ENCODE peak calls at places on chromosomes 13 and 19, in five cellular contexts. P, H, B, N and C are unnamed samples.

GRCh38 chr19:897442-898039 is 4.3 kb downstream of the RNU6-9 start:
- DNase-seq in P (no peak), H (no peak), B (no peak), N (peak; percentile 69), C (no peak)

GRCh38 chr19:17751103-17751911 is at the start of gene FCHO1:
- DNase-seq in P (peak; percentile 78), H (no peak), B (peak; percentile 45), N (no peak), C (no peak)

GRCh38 chr13:34730966-34731365 is 211.1 kb upstream of the NBEA start:
- DNase-seq in P (no peak), H (no peak), B (no peak), N (no peak), C (no peak)

GRCh38 chr19:41935781-41936415 is 7.6 kb upstream of the ERFL start:
- DNase-seq in P (no peak), H (no peak), B (no peak), N (no peak), C (no peak)

GRCh38 chr13:30065181-30065580 is 214.8 kb upstream of the UBL3 start:
- DNase-seq in P (no peak), H (no peak), B (no peak), N (no peak), C (no peak)

GRCh38 chr19:13761423-13761822 is 2.9 kb upstream of the MRI1 start:
- DNase-seq in P (no peak), H (no peak), B (no peak), N (no peak), C (no peak)

GRCh38 chr13:31591834-31592233 is 147.5 kb upstream of the RXFP2 start:
- DNase-seq in P (no peak), H (no peak), B (no peak), N (no peak), C (no peak)

GRCh38 chr13:95564948-95565347 is 12.4 kb downstream of the CLDN10 start:
- DNase-seq in P (no peak), H (no peak), B (no peak), N (no peak), C (no peak)

GRCh38 chr13:20780318-20780717 is 6.6 kb upstream of the EEF1AKMT1 start:
- DNase-seq in P (no peak), H (no peak), B (no peak), N (no peak), C (no peak)

GRCh38 chr19:21158523-21159135 is 16.8 kb downstream of the ZNF431 start:
- DNase-seq in P (no peak), H (no peak), B (no peak), N (no peak), C (no peak)

GRCh38 chr13:66305960-66306617 is 924.0 kb downstream of the PCDH9 start:
- DNase-seq in P (no peak), H (no peak), B (no peak), N (no peak), C (no peak)

GRCh38 chr13:73210218-73210883 is 151.5 kb downstream of the KLF5 start:
- DNase-seq in P (no peak), H (peak; percentile 71), B (peak; percentile 82), N (no peak), C (no peak)

GRCh38 chr13:26923824-26924605 is 163.4 kb upstream of the GPR12 start:
- DNase-seq in P (no peak), H (no peak), B (no peak), N (no peak), C (no peak)

GRCh38 chr19:39145180-39145953 is 19.8 kb downstream of the PAK4 start:
- DNase-seq in P (no peak), H (no peak), B (peak; percentile 86), N (no peak), C (no peak)

GRCh38 chr13:77732287-77732686 is 34.8 kb downstream of the SLAIN1 start:
- DNase-seq in P (no peak), H (no peak), B (no peak), N (no peak), C (no peak)

GRCh38 chr13:105703843-105704242 is 831.6 kb downstream of the EFNB2 start:
- DNase-seq in P (no peak), H (no peak), B (no peak), N (no peak), C (no peak)

GRCh38 chr13:41563501-41564001 is 106.2 kb downstream of the RGCC start:
- DNase-seq in P (no peak), H (no peak), B (peak; percentile 57), N (no peak), C (no peak)

GRCh38 chr13:76715621-76716020 is 170.6 kb downstream of the KCTD12 start:
- DNase-seq in P (no peak), H (no peak), B (no peak), N (no peak), C (no peak)

GRCh38 chr19:41930926-41931592 is 2.8 kb upstream of the ERFL start:
- DNase-seq in P (no peak), H (no peak), B (no peak), N (peak; percentile 84), C (no peak)

GRCh38 chr13:98089826-98090225 is 53.1 kb upstream of the FARP1 start:
- DNase-seq in P (no peak), H (no peak), B (no peak), N (no peak), C (no peak)

DNA sequence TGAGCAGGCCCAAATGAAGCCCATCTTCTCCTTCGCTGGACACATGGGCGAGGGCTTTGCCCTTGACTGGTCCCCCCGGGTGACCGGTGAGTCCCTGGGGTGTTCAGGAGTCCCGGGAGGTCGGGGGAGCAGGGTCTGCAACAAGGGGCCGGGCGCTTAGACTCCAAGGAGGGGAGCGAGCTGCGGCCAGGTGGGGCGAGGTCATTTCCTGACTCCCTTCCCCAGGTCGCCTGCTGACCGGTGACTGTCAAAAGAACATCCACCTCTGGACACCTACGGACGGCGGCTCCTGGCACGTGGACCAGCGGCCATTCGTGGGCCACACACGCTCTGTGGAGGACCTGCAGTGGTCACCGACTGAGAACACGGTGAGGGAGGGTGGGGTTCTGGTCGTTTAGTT is 4.7 kb downstream of the GRWD1 start:
- DNase-seq in P (no peak), H (no peak), B (no peak), N (no peak), C (no peak)
- H3K4me3 ChIP-seq in P (no peak overlapping the region), H (no peak overlapping the region), B (no peak overlapping the region), N (no peak overlapping the region), C (no peak overlapping the region)

GRCh38 chr19:6494438-6495036 is 7.6 kb downstream of the TUBB4A start:
- DNase-seq in P (no peak), H (no peak), B (no peak), N (no peak), C (no peak)
- TF ChIP-seq SIN3A in P (no peak), H (no peak), B (no peak), N (no peak), C (no peak)

DNA sequence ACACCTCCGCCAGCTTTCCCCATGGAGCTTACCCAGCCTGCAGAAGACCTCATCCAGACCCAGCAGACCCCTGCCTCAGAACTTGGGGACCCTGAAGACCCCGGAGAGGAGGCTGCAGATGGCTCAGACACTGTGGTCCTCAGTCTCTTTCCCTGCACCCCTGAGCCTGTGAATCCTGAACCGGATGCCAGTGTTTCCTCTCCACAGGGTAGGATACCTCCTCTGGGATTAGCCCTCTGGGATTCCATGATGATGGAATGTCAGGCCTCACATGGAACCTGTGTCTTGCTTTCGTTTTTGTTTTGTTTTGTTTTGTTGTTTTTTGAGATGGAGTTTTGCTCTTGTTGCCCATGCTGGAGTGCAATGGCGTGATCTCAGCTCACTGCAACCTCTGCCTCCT is 1.9 kb downstream of the RFXANK start:
- DNase-seq in P (no peak), H (no peak), B (no peak), N (no peak), C (no peak)
- H3K4me3 ChIP-seq in P (peak overlapping the region; percentile 86), H (peak overlapping the region; percentile 98), B (no peak overlapping the region), N (no peak overlapping the region), C (peak overlapping the region; percentile 74)

GRCh38 chr19:29029271-29029670 is 183.7 kb downstream of the UQCRFS1 start:
- DNase-seq in P (no peak), H (no peak), B (no peak), N (no peak), C (no peak)
- TF ChIP-seq SIN3A in P (no peak), H (no peak), B (no peak), N (no peak), C (no peak)

DNA sequence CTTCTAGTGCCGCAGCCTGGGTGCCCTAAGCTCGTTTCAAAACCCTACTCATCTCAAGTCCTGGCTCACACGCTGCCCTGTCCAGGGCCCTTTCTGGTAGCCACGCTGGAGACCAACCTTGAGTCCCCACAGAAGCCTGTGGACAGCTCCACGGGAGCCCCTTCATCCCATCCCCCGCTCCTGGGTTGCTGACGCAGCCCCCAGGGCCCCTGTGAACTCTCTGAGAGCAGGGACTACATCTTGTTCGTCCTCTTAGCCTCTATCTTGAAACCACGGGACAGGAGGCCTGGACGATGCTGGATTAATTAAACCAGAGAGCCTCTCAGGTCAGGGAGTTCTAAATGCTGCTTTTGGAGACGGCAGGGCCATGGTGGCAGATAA is 7.4 kb downstream of the MLLT1 start:
- DNase-seq in P (peak; percentile 48), H (no peak), B (no peak), N (no peak), C (no peak)
- H3K4me3 ChIP-seq in P (peak overlapping the region; percentile 21), H (no peak overlapping the region), B (no peak overlapping the region), N (no peak overlapping the region), C (no peak overlapping the region)

DNA sequence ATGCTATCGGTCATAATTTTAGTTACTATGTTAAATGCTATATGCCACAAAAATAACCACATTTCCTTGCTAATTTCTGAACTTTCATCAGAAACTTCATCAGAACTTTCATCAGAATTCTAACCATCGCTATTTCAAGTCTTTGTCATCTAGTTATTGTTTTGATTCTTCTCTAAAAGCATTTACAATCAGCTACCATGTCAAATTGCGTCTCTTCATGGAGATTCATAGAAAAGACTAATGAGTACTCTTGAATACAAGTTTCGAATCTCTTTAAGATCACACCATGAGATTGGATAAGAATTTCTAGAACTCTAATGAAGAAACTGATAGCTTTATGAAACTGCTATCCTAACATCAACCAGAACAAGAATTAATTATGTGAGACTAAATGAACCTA is 52.7 kb upstream of the TM9SF2 start:
- DNase-seq in P (no peak), H (no peak), B (no peak), N (no peak), C (no peak)
- TF ChIP-seq SIN3A in P (no peak), H (no peak), B (no peak), N (no peak), C (no peak)

GRCh38 chr13:106919093-106919492 is 351.2 kb upstream of the ARGLU1 start:
- DNase-seq in P (no peak), H (no peak), B (no peak), N (no peak), C (no peak)
- H3K4me3 ChIP-seq in P (no peak overlapping the region), H (no peak overlapping the region), B (no peak overlapping the region), N (no peak overlapping the region), C (no peak overlapping the region)

GRCh38 chr13:112204881-112205327 is 138.0 kb downstream of the SOX1 start:
- DNase-seq in P (no peak), H (no peak), B (no peak), N (peak; percentile 69), C (no peak)

GRCh38 chr13:112208656-112209055 is 141.7 kb downstream of the SOX1 start:
- DNase-seq in P (no peak), H (no peak), B (no peak), N (no peak), C (no peak)

GRCh38 chr13:112209266-112209665 is 142.3 kb downstream of the SOX1 start:
- DNase-seq in P (no peak), H (no peak), B (no peak), N (no peak), C (no peak)

GRCh38 chr13:112205990-112206389 is 139.0 kb downstream of the SOX1 start:
- DNase-seq in P (no peak), H (no peak), B (no peak), N (no peak), C (no peak)

GRCh38 chr13:112207124-112207523 is 140.2 kb downstream of the SOX1 start:
- DNase-seq in P (no peak), H (no peak), B (no peak), N (no peak), C (no peak)
- TF ChIP-seq SIN3A in P (no peak), H (no peak), B (no peak), N (no peak), C (no peak)